ENCODE peak calls at places on chromosomes 4 and X, in seven cellular contexts. O is SK-N-SH, D is GM12878, W is HCT116, Y is K562, I is HepG2, L is H1. P is an unnamed sample.

GRCh38 chr4:47490550-47490949 is 5.5 kb downstream of the ATP10D start:
- DNase-seq in W (peak), D (no peak), O (peak), I (peak), L (no peak), Y (peak), P (no peak)

GRCh38 chr4:36152712-36153111 is 91.6 kb downstream of the ARAP2 start:
- DNase-seq in Y (no peak), I (no peak), L (no peak), W (no peak), D (no peak), O (no peak), P (no peak)

GRCh38 chr4:173492315-173492714 is 37.7 kb downstream of the HAND2 start:
- DNase-seq in W (no peak), O (no peak), L (no peak), Y (no peak), D (no peak), I (no peak), P (no peak)

GRCh38 chrX:110987292-110987691 is 108.7 kb upstream of the PAK3 start:
- DNase-seq in I (no peak), D (no peak), L (peak), O (no peak), W (no peak), Y (peak), P (no peak)

GRCh38 chr4:138609943-138610350 is 367.8 kb upstream of the SLC7A11 start:
- DNase-seq in W (no peak), I (no peak), Y (peak), O (no peak), L (no peak), D (no peak), P (no peak)

GRCh38 chr4:141702472-141703182 is 66.2 kb downstream of the IL15 start:
- DNase-seq in O (no peak), D (no peak), W (peak), Y (no peak), I (no peak), L (no peak), P (peak)

GRCh38 chr4:107561481-107561880 is 158.6 kb downstream of the PAPSS1 start:
- DNase-seq in O (no peak), L (no peak), Y (no peak), I (no peak), D (no peak), W (no peak), P (no peak)

GRCh38 chr4:73869130-73870055 is at the start of gene CXCL1:
- DNase-seq in D (no peak), W (no peak), I (no peak), L (peak), O (peak), Y (peak), P (no peak)

GRCh38 chrX:119541188-119541587 is 24.0 kb downstream of the STEEP1 start:
- DNase-seq in W (no peak), O (no peak), Y (no peak), L (no peak), D (no peak), I (no peak), P (no peak)

GRCh38 chr4:128310266-128310697 is 22.7 kb upstream of the PGRMC2 start:
- DNase-seq in Y (peak), W (no peak), D (no peak), O (peak), I (peak), L (peak), P (no peak)

GRCh38 chrX:134608153-134608552 is 50.1 kb downstream of the PLAC1 start:
- DNase-seq in Y (no peak), W (no peak), D (no peak), L (no peak), O (no peak), I (no peak), P (no peak)

GRCh38 chrX:11759172-11759460 is 1.1 kb downstream of the MSL3 start:
- DNase-seq in I (no peak), O (no peak), D (no peak), Y (no peak), W (no peak), L (peak), P (no peak)

GRCh38 chrX:9790866-9791265 is 4.6 kb downstream of the SHROOM2 start:
- DNase-seq in O (no peak), Y (no peak), W (no peak), I (no peak), D (no peak), L (no peak), P (no peak)

GRCh38 chr4:108560624-108561023 is 59.8 kb upstream of the RPL34 start:
- DNase-seq in O (no peak), D (no peak), I (no peak), Y (no peak), L (no peak), W (no peak), P (no peak)

GRCh38 chrX:31036895-31037294 is 34.9 kb downstream of the FTHL17 start:
- DNase-seq in L (peak), O (peak), Y (peak), D (no peak), I (peak), W (peak), P (peak)

GRCh38 chrX:68928401-68928800 is 99.6 kb downstream of the EFNB1 start:
- DNase-seq in O (no peak), Y (no peak), I (no peak), D (no peak), L (no peak), W (no peak), P (no peak)

GRCh38 chr4:62126064-62126732 is 926.1 kb downstream of the ADGRL3 start:
- DNase-seq in L (no peak), W (no peak), I (no peak), Y (no peak), O (no peak), D (no peak), P (no peak)

GRCh38 chrX:48897157-48897620 is 379 bp downstream of the TIMM17B start:
- DNase-seq in Y (peak), O (peak), W (peak), D (no peak), I (peak), L (peak), P (peak)

GRCh38 chr4:15238720-15239119 is 189.1 kb upstream of the C1QTNF7 start:
- DNase-seq in W (no peak), D (no peak), O (peak), Y (peak), L (peak), I (peak), P (peak)

GRCh38 chrX:8783100-8784098 is 17.8 kb downstream of the FAM9A start:
- DNase-seq in L (peak), W (no peak), I (peak), Y (peak), D (no peak), O (peak), P (no peak)

GRCh38 chr4:25330905-25331816 is 18.6 kb downstream of the ZCCHC4 start:
- DNase-seq in W (no peak), O (no peak), L (no peak), I (no peak), Y (no peak), D (no peak), P (no peak)

GRCh38 chr4:111982089-111982488 is 163.2 kb upstream of the FAM241A start:
- DNase-seq in W (no peak), L (no peak), I (no peak), O (no peak), D (no peak), Y (no peak), P (no peak)

GRCh38 chr4:111984169-111984873 is 160.9 kb upstream of the FAM241A start:
- DNase-seq in W (no peak), O (no peak), D (no peak), Y (no peak), L (peak), I (no peak), P (no peak)

GRCh38 chr4:111977419-111977965 is 167.8 kb upstream of the FAM241A start:
- DNase-seq in D (no peak), L (no peak), I (no peak), W (no peak), Y (no peak), O (no peak), P (no peak)

GRCh38 chr4:111985386-111985890 is 159.8 kb upstream of the FAM241A start:
- DNase-seq in Y (no peak), O (no peak), W (no peak), I (no peak), D (no peak), L (no peak), P (no peak)

GRCh38 chr4:111979921-111980320 is 165.3 kb upstream of the FAM241A start:
- DNase-seq in D (no peak), W (no peak), I (no peak), L (no peak), O (no peak), Y (no peak), P (no peak)
- TF ChIP-seq JUND in D (no peak), W (no peak), I (no peak), L (no peak), O (no peak), Y (no peak), P (no peak)

GRCh38 chrX:136046295-136046894 is 61.2 kb downstream of the SLC9A6 start:
- DNase-seq in L (no peak), I (no peak), Y (no peak), O (no peak), D (no peak), W (no peak), P (no peak)
- TF ChIP-seq JUND in L (no peak), I (no peak), Y (no peak), O (no peak), D (no peak), W (no peak), P (no peak)

GRCh38 chrX:141904262-141904661 is 568 bp downstream of the MAGEC1 start:
- DNase-seq in I (no peak), L (no peak), D (no peak), O (no peak), W (no peak), Y (peak), P (no peak)

GRCh38 chrX:141897690-141898089 is 6.0 kb upstream of the MAGEC1 start:
- DNase-seq in O (no peak), I (no peak), W (no peak), Y (no peak), L (no peak), D (no peak), P (no peak)

GRCh38 chrX:141902366-141902765 is 1.3 kb upstream of the MAGEC1 start:
- DNase-seq in D (no peak), L (no peak), I (no peak), Y (no peak), O (no peak), W (no peak), P (no peak)

DNA sequence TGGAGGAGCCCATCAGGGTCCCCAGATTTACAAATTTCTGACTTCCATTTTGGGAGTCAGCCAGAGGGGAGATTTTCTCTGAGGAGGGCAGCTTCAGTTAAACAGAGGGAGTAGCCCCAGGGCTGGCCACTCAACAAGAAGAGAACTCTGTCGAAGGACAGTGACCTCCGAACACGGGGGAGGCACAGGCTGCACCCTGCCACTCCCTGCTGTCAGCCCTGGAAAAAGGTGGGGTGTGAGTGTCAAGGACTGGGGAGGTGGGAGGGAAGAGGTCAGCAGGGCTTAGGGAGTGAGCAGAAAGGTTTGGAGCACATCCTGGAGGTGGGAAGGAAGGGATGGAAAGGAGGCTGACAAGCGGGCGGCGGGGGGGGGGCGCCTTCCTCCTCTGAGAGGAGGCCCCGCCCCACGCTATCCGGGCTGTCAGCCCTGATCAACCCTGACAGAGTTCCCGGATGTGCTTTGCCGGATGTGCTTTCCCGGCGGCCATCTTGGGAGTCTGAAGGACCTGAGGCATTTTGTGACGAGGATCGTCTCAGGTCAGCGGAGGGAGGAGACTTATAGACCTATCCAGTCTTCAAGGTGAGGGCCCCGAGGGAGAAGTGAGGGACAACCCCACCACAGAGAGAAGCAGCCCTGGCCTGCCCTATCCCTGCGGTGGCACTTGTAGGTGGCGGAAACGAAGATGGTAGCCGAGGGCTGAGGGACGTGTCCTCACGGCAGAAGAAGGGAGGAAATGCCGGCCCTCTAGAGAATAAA is at the start of gene MAGEC1:
- DNase-seq in W (no peak), D (no peak), Y (peak), L (no peak), O (peak), I (no peak), P (no peak)
- TF ChIP-seq JUND in W (no peak), D (no peak), Y (no peak), L (no peak), O (no peak), I (no peak), P (no peak)

GRCh38 chrX:23952984-23953907 is 45.4 kb downstream of the CXorf58 start:
- DNase-seq in L (no peak), O (no peak), W (no peak), D (peak), Y (peak), I (no peak), P (peak)
- TF ChIP-seq JUND in L (no peak), O (no peak), W (no peak), D (no peak), Y (no peak), I (no peak), P (no peak)

GRCh38 chr4:42637861-42638260 is 19.0 kb downstream of the ATP8A1 start:
- DNase-seq in D (no peak), W (no peak), O (no peak), L (no peak), I (no peak), Y (no peak), P (no peak)

GRCh38 chr4:42638276-42638675 is 18.6 kb downstream of the ATP8A1 start:
- DNase-seq in L (no peak), W (no peak), Y (no peak), O (no peak), D (no peak), I (no peak), P (no peak)

GRCh38 chr4:42640613-42641012 is 16.3 kb downstream of the ATP8A1 start:
- DNase-seq in O (no peak), W (no peak), D (no peak), L (no peak), Y (no peak), I (no peak), P (no peak)

GRCh38 chr4:42637104-42637503 is 19.8 kb downstream of the ATP8A1 start:
- DNase-seq in W (no peak), L (no peak), D (no peak), Y (no peak), I (no peak), O (no peak), P (no peak)

GRCh38 chr4:42638993-42639392 is 17.9 kb downstream of the ATP8A1 start:
- DNase-seq in Y (no peak), D (peak), I (no peak), W (no peak), L (no peak), O (no peak), P (no peak)
- TF ChIP-seq JUND in Y (no peak), D (peak), I (no peak), W (no peak), L (no peak), O (no peak), P (no peak)

GRCh38 chr4:112125416-112125815 is 19.8 kb upstream of the FAM241A start:
- DNase-seq in L (no peak), Y (no peak), W (no peak), O (no peak), D (no peak), I (no peak), P (no peak)
- TF ChIP-seq JUND in L (no peak), Y (no peak), W (no peak), O (no peak), D (no peak), I (no peak), P (no peak)

GRCh38 chr4:120215350-120215749 is 148.7 kb upstream of the MAD2L1 start:
- DNase-seq in Y (no peak), W (no peak), L (no peak), O (no peak), I (no peak), D (no peak), P (no peak)
- TF ChIP-seq JUND in Y (no peak), W (no peak), L (no peak), O (no peak), I (no peak), D (no peak), P (no peak)